ENCODE peak calls at places on chromosomes 3 and 15, in four cellular contexts. E, G, I and M are unnamed samples.

GRCh38 chr3:59919581-59919980 is 869.8 kb upstream of the CFAP20DC start:
- DNase-seq in G (no peak), E (no peak), I (no peak), M (no peak)

GRCh38 chr15:81275711-81276417 is 48.1 kb downstream of the STARD5 start:
- DNase-seq in E (no peak), G (no peak), I (no peak), M (no peak)

GRCh38 chr3:107543666-107544065 is 20.9 kb downstream of the BBX start:
- DNase-seq in G (peak), I (peak), E (peak), M (no peak)

GRCh38 chr3:151552589-151552988 is 91.7 kb upstream of the IGSF10 start:
- DNase-seq in I (no peak), E (no peak), G (no peak), M (no peak)

GRCh38 chr15:100247228-100248225 is 94.2 kb downstream of the ADAMTS17 start:
- DNase-seq in I (no peak), E (no peak), G (no peak), M (no peak)

GRCh38 chr15:61084944-61085367 is 144.1 kb downstream of the RORA start:
- DNase-seq in E (no peak), G (peak), I (peak), M (no peak)

GRCh38 chr3:154427685-154428291 is 2.2 kb downstream of the GPR149 start:
- DNase-seq in E (no peak), I (peak), G (no peak), M (no peak)

GRCh38 chr15:67824157-67824899 is 981 bp upstream of the SKOR1 start:
- DNase-seq in E (no peak), G (no peak), I (no peak), M (no peak)

GRCh38 chr15:68557469-68558317 is 21.1 kb upstream of the CORO2B start:
- DNase-seq in G (no peak), I (no peak), E (no peak), M (no peak)

GRCh38 chr3:159884661-159885402 is 103.8 kb upstream of the IL12A start:
- DNase-seq in G (peak), I (peak), E (peak), M (peak)

GRCh38 chr3:60764870-60765269 is 486.4 kb downstream of the FHIT start:
- DNase-seq in I (no peak), E (no peak), G (no peak), M (no peak)

GRCh38 chr3:53705774-53706173 is 140.4 kb downstream of the CHDH start:
- DNase-seq in I (peak), G (no peak), E (no peak), M (no peak)

GRCh38 chr3:126344380-126345041 is 12.7 kb downstream of the KLF15 start:
- DNase-seq in I (no peak), G (no peak), E (no peak), M (no peak)

GRCh38 chr3:158106773-158107461 is 697 bp upstream of the SHOX2 start:
- DNase-seq in E (peak), I (peak), G (no peak), M (peak)

GRCh38 chr3:114899186-114899931 is 247.7 kb downstream of the ZBTB20 start:
- DNase-seq in E (no peak), G (peak), I (peak), M (no peak)

GRCh38 chr3:1118074-1118473 is 25.2 kb downstream of the CNTN6 start:
- DNase-seq in E (peak), G (no peak), I (no peak), M (no peak)

GRCh38 chr3:149605902-149606301 is 51.9 kb downstream of the WWTR1 start:
- DNase-seq in G (peak), E (no peak), I (no peak), M (peak)